ENCODE peak calls at places on chromosomes 12 and 14, in eight cellular contexts. T is endothelial cell of umbilical vein, L is GM23338, J is HCT116, D is K562, Z is HepG2, H is H1, G is GM12878. Y is an unnamed sample.

GRCh38 chr12:121610239-121611149 is 15.8 kb upstream of the ORAI1 start:
- DNase-seq in D (peak), L (no peak), J (no peak), G (no peak), Z (no peak), T (no peak), H (no peak), Y (no peak)

GRCh38 chr12:5459051-5459782 is 27.3 kb downstream of the NTF3 start:
- DNase-seq in L (no peak), G (no peak), J (no peak), D (no peak), T (no peak), H (no peak), Z (no peak), Y (no peak)

GRCh38 chr14:92362781-92363235 is 39.8 kb downstream of the SLC24A4 start:
- DNase-seq in T (no peak), D (no peak), H (no peak), J (no peak), L (no peak), Z (no peak), G (no peak), Y (no peak)

GRCh38 chr12:132030367-132031038 is 80.8 kb downstream of the EP400 start:
- DNase-seq in L (no peak), T (peak), H (no peak), D (no peak), J (no peak), G (no peak), Z (no peak), Y (no peak)

GRCh38 chr14:72545411-72546311 is 348.2 kb downstream of the DPF3 start:
- DNase-seq in H (no peak), G (no peak), T (no peak), J (no peak), D (no peak), Z (no peak), L (no peak), Y (no peak)

GRCh38 chr12:27506645-27507189 is 17.3 kb upstream of the PPFIBP1 start:
- DNase-seq in Z (no peak), L (no peak), D (no peak), T (no peak), J (no peak), G (no peak), H (no peak), Y (no peak)

GRCh38 chr14:91396959-91397815 is 20.4 kb downstream of the CCDC88C start:
- DNase-seq in H (peak), T (peak), L (peak), J (no peak), Z (no peak), D (no peak), G (no peak), Y (no peak)

GRCh38 chr12:46131729-46132128 is 137.1 kb downstream of the SLC38A1 start:
- DNase-seq in G (no peak), L (peak), D (no peak), T (no peak), H (no peak), J (peak), Z (no peak), Y (no peak)

GRCh38 chr14:73242274-73242960 is 5.1 kb downstream of the PAPLN start:
- DNase-seq in L (no peak), J (no peak), T (no peak), D (no peak), H (no peak), G (peak), Z (no peak), Y (no peak)

GRCh38 chr14:73829526-73830431 is 21.9 kb upstream of the PTGR2 start:
- DNase-seq in D (peak), H (no peak), G (peak), T (peak), J (no peak), Z (peak), L (no peak), Y (no peak)

GRCh38 chr14:64971890-64972785 is at the start of gene RAB15:
- DNase-seq in Z (no peak), L (peak), D (peak), T (peak), H (no peak), G (no peak), J (no peak), Y (no peak)

GRCh38 chr12:127810026-127810425 is 456.9 kb upstream of the TMEM132C start:
- DNase-seq in T (no peak), H (no peak), G (no peak), L (no peak), Z (no peak), J (no peak), D (no peak), Y (peak)

GRCh38 chr12:50261654-50262053 is 21.7 kb downstream of the LIMA1 start:
- DNase-seq in H (no peak), Z (no peak), L (no peak), G (no peak), D (no peak), J (no peak), T (no peak), Y (no peak)

GRCh38 chr12:3137268-3137761 is 60.1 kb downstream of the TSPAN9 start:
- DNase-seq in H (peak), Z (no peak), J (no peak), G (no peak), T (peak), L (peak), D (no peak), Y (no peak)

GRCh38 chr14:100772607-100773165 is 46.0 kb downstream of the DLK1 start:
- DNase-seq in H (no peak), T (no peak), G (no peak), Z (no peak), L (no peak), D (no peak), J (no peak), Y (no peak)

GRCh38 chr14:91175802-91176201 is 61.9 kb downstream of the DGLUCY start:
- DNase-seq in T (no peak), G (no peak), H (no peak), D (no peak), L (no peak), J (no peak), Z (no peak), Y (no peak)

GRCh38 chr12:123907726-123908476 is 64.7 kb downstream of the CCDC92 start:
- DNase-seq in L (no peak), Z (no peak), D (peak), T (no peak), G (no peak), J (no peak), H (no peak), Y (no peak)

GRCh38 chr14:28751467-28752058 is 15.0 kb upstream of the FOXG1 start:
- DNase-seq in D (peak), L (peak), J (peak), T (peak), G (peak), H (peak), Z (peak), Y (no peak)

GRCh38 chr14:71322660-71323250 is 415.5 kb downstream of the PCNX1 start:
- DNase-seq in J (no peak), D (no peak), H (no peak), L (no peak), T (peak), G (peak), Z (no peak), Y (no peak)

GRCh38 chr14:31829256-31829923 is 247.7 kb upstream of the ARHGAP5 start:
- DNase-seq in T (no peak), H (no peak), G (no peak), L (peak), J (no peak), Z (no peak), D (peak), Y (peak)

GRCh38 chr14:104115691-104116543 is 22.5 kb upstream of the KIF26A start:
- DNase-seq in H (peak), L (no peak), D (no peak), G (no peak), Z (no peak), T (no peak), J (no peak), Y (no peak)

GRCh38 chr12:123571343-123571813 is 13.0 kb upstream of the TMED2 start:
- DNase-seq in H (peak), T (no peak), L (peak), G (no peak), J (peak), D (peak), Z (peak), Y (peak)

GRCh38 chr12:28938581-28939301 is 210.3 kb upstream of the FAR2 start:
- DNase-seq in Z (no peak), D (no peak), J (no peak), T (peak), G (no peak), H (no peak), L (no peak), Y (no peak)

GRCh38 chr14:52241102-52241793 is 26.2 kb upstream of the PTGDR start:
- DNase-seq in J (no peak), T (no peak), Z (no peak), G (no peak), L (no peak), D (no peak), H (no peak), Y (no peak)

GRCh38 chr12:96516472-96517417 is 27.4 kb downstream of the CFAP54 start:
- DNase-seq in G (peak), Z (peak), T (peak), H (peak), L (peak), D (peak), J (peak), Y (peak)

GRCh38 chr12:120669055-120669828 is 17.7 kb upstream of the MLEC start:
- DNase-seq in T (no peak), L (peak), Z (no peak), G (peak), D (no peak), J (no peak), H (peak), Y (no peak)

GRCh38 chr14:22587247-22587646 is 1.8 kb downstream of the DAD1 start:
- DNase-seq in D (no peak), J (no peak), G (no peak), T (no peak), H (no peak), L (no peak), Z (no peak), Y (no peak)

GRCh38 chr14:68553326-68553725 is 239.5 kb downstream of the ZFP36L1 start:
- DNase-seq in L (no peak), G (no peak), T (no peak), J (no peak), Z (no peak), H (peak), D (no peak), Y (no peak)

DNA sequence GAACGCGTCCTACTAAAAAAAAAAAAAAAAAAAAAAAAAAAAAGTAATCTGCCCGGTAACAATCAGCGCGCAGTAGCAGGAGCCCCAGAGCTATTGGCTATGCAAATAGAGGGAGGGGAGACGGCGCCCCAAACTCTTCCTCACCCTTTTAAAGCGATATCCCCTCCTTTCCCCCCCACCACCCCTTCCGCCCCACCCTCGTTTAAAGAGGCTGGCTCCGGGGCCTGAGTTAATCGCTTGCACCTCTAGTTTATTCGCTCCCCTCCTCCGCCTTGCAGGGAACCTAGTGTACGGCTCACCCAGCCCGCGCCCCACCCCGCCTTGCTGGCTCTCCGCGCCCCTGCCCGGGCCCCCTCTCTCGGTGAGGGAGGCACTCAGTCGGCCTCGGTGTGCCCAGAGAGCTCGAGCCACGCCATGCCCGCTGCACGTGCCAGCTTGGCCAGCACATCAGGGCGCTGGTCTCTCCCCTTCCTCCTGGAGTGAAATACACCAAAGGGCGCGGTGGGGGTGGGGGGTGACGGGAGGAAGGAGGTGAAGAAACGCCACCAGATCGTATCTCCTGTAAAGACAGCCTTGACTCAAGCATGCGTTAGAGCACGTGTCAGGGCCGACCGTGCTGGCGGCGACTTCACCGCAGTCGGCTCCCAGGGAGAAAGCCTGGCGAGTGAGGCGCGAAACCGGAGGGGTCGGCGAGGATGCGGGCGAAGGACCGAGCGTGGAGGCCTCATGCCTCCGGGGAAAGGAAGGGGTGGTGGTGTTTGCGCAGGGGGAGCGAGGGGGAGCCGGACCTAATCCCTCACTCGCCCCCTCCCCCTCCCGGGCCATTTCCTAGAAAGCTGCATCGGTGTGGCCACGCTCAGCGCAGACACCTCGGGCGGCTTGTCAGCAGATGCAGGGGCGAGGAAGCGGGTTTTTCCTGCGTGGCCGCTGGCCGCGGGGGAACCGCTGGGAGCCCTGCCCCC is 1.3 kb upstream of the CCND2 start:
- DNase-seq in H (peak), T (peak), Z (no peak), D (peak), J (no peak), L (peak), G (peak), Y (no peak)
- TF ChIP-seq EZH2 in H (peak), T (peak), Z (peak), D (no peak), J (no peak), L (no peak), G (no peak), Y (no peak)

DNA sequence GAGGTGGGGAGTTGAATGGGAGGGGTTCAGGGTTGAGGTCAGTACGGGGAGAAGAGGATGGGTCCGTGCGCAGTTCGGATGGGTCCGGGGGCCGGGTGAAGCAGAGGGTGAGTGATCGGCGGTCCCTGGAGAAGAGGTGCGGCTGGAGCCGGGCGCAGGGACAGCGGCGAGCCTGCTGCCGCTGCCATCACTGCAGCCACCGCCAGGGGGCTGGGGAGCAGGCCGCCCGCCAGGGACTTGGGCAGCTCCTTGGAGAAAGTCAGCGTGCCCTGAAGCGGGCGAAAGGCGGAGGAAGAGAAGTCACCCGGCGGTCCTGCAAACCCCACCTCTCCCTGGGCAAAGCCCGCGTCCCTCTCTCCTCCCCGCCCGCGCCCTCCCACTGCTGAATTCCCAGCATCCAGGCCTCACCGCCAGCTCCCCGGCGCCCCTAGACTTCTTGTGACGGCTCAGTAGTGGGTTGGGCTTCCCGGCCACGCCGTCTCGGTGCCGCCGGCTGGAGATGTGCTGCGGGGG is 6.0 kb upstream of the GPR84 start:
- DNase-seq in T (peak), J (no peak), H (peak), D (peak), G (no peak), L (peak), Z (no peak), Y (no peak)
- TF ChIP-seq POLR2AphosphoS5 in T (peak), J (no peak), H (no peak), D (no peak), G (no peak), L (no peak), Z (no peak), Y (no peak)

DNA sequence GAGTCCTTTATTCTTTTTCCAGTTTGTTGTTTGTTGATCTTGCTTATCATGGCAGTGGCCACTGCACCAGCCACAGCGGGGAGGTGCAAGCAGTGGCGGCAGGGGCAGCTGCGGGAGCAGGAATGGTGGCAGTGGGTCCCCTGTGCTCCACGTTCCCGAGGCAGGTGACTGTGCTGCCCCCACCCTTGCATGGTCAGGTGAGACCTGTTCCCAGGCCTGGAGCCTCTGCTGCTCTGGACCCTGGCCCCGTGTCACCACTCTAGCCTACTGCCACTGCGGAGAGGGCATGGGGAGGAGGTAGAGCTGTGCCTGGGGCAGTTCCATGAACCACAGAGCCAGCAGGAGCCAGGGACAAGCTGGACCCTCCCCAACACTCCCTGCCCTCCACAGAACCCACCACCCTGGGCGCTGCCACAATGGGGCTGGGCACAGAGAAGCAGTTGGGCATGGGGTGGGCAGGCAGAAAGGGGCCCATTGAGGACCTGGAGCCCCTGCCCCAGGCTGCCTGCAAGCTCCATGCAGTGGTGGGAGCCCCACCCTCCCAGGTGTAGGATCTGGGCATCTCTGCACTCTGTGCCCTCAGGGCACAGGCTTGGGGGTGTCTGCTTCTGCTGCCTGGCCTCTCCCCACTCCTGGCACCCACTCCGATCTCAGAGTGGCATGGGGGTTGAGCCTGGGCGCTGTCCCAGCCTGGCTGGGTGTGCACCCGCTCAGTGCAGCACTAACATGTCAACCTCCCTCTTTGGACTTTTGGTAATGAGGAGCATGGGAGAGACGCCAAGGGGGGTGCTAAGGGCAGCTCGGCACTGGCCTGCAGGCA is 23.1 kb upstream of the WDR20 start:
- DNase-seq in J (no peak), G (no peak), L (no peak), H (no peak), T (no peak), D (no peak), Z (no peak), Y (no peak)
- TF ChIP-seq EZH2 in J (no peak), G (no peak), L (no peak), H (no peak), T (no peak), D (no peak), Z (no peak), Y (no peak)

GRCh38 chr14:59017285-59017965 is 171.0 kb upstream of the DAAM1 start:
- DNase-seq in J (no peak), D (no peak), Z (no peak), G (no peak), T (no peak), L (no peak), H (no peak), Y (no peak)

GRCh38 chr14:59020382-59020781 is 168.1 kb upstream of the DAAM1 start:
- DNase-seq in L (peak), T (peak), H (no peak), J (peak), Z (no peak), G (no peak), D (no peak), Y (no peak)

GRCh38 chr14:59022144-59022543 is 166.3 kb upstream of the DAAM1 start:
- DNase-seq in D (no peak), T (no peak), J (no peak), L (peak), Z (no peak), G (no peak), H (no peak), Y (no peak)

GRCh38 chr14:59018460-59018859 is 170.0 kb upstream of the DAAM1 start:
- DNase-seq in L (peak), J (no peak), T (no peak), D (no peak), Z (no peak), H (no peak), G (no peak), Y (no peak)

GRCh38 chr14:59018978-59019377 is 169.5 kb upstream of the DAAM1 start:
- DNase-seq in G (no peak), J (no peak), L (peak), H (no peak), D (peak), T (no peak), Z (no peak), Y (no peak)
- TF ChIP-seq POLR2AphosphoS5 in G (no peak), J (no peak), L (no peak), H (no peak), D (no peak), T (no peak), Z (no peak), Y (no peak)

DNA sequence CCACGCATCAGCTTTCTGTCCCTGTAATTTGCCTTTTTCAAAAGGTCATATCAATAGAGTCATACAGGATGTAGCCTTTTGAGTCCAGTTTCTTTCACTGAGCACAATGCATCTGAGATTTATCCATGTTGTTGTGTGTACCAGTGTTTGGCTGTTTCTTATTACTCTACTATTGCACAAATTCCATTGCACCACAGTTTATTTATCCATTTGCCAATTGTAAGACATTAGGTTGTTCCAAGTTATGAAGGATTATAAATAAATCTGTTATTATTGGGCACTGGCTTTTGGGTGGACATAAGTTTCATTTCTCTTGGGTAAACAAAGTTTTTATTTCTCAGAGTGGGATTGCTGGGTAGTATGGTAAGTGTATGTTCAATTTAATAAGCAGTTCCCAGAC is 68.3 kb upstream of the TBPL2 start:
- DNase-seq in L (no peak), D (no peak), Z (no peak), G (no peak), J (no peak), T (no peak), H (no peak), Y (no peak)
- TF ChIP-seq EZH2 in L (no peak), D (no peak), Z (no peak), G (no peak), J (no peak), T (no peak), H (no peak), Y (no peak)

GRCh38 chr12:57236224-57236924 is 6.9 kb downstream of the SHMT2 start:
- DNase-seq in Z (no peak), J (no peak), H (peak), L (peak), D (no peak), G (no peak), T (no peak), Y (no peak)
- TF ChIP-seq POLR2AphosphoS5 in Z (no peak), J (peak), H (peak), L (peak), D (peak), G (no peak), T (no peak), Y (peak)

GRCh38 chr12:62332598-62332997 is 72.4 kb downstream of the USP15 start:
- DNase-seq in H (no peak), L (no peak), G (no peak), D (no peak), T (no peak), J (no peak), Z (no peak), Y (no peak)
- TF ChIP-seq EZH2 in H (no peak), L (no peak), G (no peak), D (no peak), T (no peak), J (no peak), Z (no peak), Y (no peak)

GRCh38 chr12:68497702-68498101 is 113.0 kb upstream of the RAP1B start:
- DNase-seq in H (no peak), T (peak), L (no peak), G (peak), J (peak), Z (no peak), D (peak), Y (no peak)
- TF ChIP-seq POLR2AphosphoS5 in H (no peak), T (no peak), L (no peak), G (no peak), J (no peak), Z (no peak), D (no peak), Y (no peak)

GRCh38 chr14:36658091-36659009 is 3.3 kb upstream of the PAX9 start:
- DNase-seq in D (no peak), J (no peak), G (no peak), T (no peak), L (peak), H (peak), Z (no peak), Y (no peak)
- TF ChIP-seq EZH2 in D (no peak), J (no peak), G (no peak), T (peak), L (peak), H (peak), Z (peak), Y (no peak)